ENCODE peak calls at places on chromosomes 2 and 18, in five cellular contexts. Q is Peyer's patch, V is H1, I is tibial nerve, J is K562. P is an unnamed sample.

GRCh38 chr18:35076556-35076955 is 35.3 kb downstream of the MAPRE2 start:
- DNase-seq in I (no peak), V (no peak), J (no peak), Q (no peak), P (no peak)

GRCh38 chr2:33529771-33530481 is 53.5 kb downstream of the RASGRP3 start:
- DNase-seq in I (no peak), Q (no peak), J (peak), V (no peak), P (no peak)

GRCh38 chr2:122988395-122989221 is 1036.5 kb upstream of the CNTNAP5 start:
- DNase-seq in I (no peak), J (no peak), Q (no peak), V (no peak), P (no peak)

GRCh38 chr2:76120176-76120575 is 409.5 kb upstream of the GCFC2 start:
- DNase-seq in I (no peak), J (no peak), V (no peak), Q (no peak), P (no peak)

GRCh38 chr2:201796478-201796865 is 9.9 kb upstream of the CDK15 start:
- DNase-seq in J (no peak), V (no peak), Q (no peak), I (no peak), P (no peak)

GRCh38 chr2:240630771-240631560 is 5.7 kb downstream of the GPR35 start:
- DNase-seq in Q (no peak), J (no peak), V (no peak), I (no peak), P (no peak)

GRCh38 chr2:190655113-190655512 is 6.2 kb downstream of the NAB1 start:
- DNase-seq in Q (no peak), V (no peak), J (no peak), I (no peak), P (peak)

GRCh38 chr2:12816379-12817306 is 99.9 kb downstream of the TRIB2 start:
- DNase-seq in J (no peak), Q (no peak), V (no peak), I (no peak), P (no peak)

GRCh38 chr2:20490300-20491181 is 43.7 kb downstream of the RHOB start:
- DNase-seq in I (no peak), Q (no peak), J (no peak), V (no peak), P (peak)

GRCh38 chr2:226796840-226797288 is 2.8 kb downstream of the IRS1 start:
- DNase-seq in I (no peak), J (no peak), Q (peak), V (no peak), P (peak)

GRCh38 chr2:151156431-151156830 is 105.2 kb downstream of the RBM43 start:
- DNase-seq in Q (no peak), J (no peak), V (no peak), I (no peak), P (no peak)

GRCh38 chr18:61683856-61684255 is 209.0 kb downstream of the RNF152 start:
- DNase-seq in J (no peak), I (no peak), Q (no peak), V (no peak), P (no peak)

GRCh38 chr2:152408260-152408659 is 73.3 kb downstream of the FMNL2 start:
- DNase-seq in V (no peak), J (no peak), Q (no peak), I (no peak), P (no peak)

GRCh38 chr2:152407806-152408205 is 72.8 kb downstream of the FMNL2 start:
- DNase-seq in V (no peak), I (no peak), J (no peak), Q (no peak), P (no peak)

GRCh38 chr2:152406119-152406835 is 71.3 kb downstream of the FMNL2 start:
- DNase-seq in I (no peak), J (no peak), V (no peak), Q (no peak), P (no peak)

GRCh38 chr2:152406836-152407161 is 71.8 kb downstream of the FMNL2 start:
- DNase-seq in I (no peak), V (no peak), J (no peak), Q (no peak), P (no peak)

DNA sequence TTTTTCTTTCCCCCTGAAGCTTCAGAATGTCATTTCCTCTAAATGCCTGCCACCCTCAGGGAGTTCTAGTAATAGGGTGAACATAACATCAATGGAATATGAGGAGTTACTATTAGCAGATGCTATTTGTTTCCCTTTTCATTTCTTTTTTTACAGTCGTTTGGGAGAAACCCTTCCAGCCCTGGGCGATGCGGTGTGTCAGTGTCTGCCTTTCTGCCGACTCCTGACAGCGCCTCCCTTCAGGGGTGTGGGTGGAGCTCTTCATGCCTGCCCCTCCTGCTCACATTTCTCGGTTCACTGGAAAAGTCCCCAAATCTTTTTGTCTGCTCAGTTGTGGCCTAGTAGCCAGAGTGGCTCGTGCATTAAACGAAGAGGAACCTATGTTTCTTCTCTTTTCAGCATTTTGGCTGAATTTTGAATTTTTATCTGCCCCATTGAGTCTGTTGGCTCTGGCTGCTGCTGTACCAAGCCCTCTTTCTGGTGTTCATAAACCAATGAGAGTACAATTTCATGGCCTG is 72.3 kb downstream of the FMNL2 start:
- DNase-seq in J (no peak), I (peak), Q (no peak), V (no peak), P (peak)
- TF ChIP-seq POLR2A in J (no peak), I (no peak), Q (no peak), V (no peak), P (no peak)

GRCh38 chr2:237628482-237629187 is 1.2 kb downstream of the LRRFIP1 start:
- DNase-seq in V (no peak), I (no peak), Q (no peak), J (no peak), P (no peak)

GRCh38 chr2:237625777-237626176 is 1.6 kb upstream of the LRRFIP1 start:
- DNase-seq in V (no peak), J (no peak), Q (no peak), I (no peak), P (no peak)

GRCh38 chr2:237627463-237628321 is at the start of gene LRRFIP1:
- DNase-seq in I (no peak), J (no peak), Q (no peak), V (no peak), P (peak)

GRCh38 chr2:237625216-237625705 is 2.1 kb upstream of the LRRFIP1 start:
- DNase-seq in I (no peak), Q (no peak), V (no peak), J (no peak), P (peak)

DNA sequence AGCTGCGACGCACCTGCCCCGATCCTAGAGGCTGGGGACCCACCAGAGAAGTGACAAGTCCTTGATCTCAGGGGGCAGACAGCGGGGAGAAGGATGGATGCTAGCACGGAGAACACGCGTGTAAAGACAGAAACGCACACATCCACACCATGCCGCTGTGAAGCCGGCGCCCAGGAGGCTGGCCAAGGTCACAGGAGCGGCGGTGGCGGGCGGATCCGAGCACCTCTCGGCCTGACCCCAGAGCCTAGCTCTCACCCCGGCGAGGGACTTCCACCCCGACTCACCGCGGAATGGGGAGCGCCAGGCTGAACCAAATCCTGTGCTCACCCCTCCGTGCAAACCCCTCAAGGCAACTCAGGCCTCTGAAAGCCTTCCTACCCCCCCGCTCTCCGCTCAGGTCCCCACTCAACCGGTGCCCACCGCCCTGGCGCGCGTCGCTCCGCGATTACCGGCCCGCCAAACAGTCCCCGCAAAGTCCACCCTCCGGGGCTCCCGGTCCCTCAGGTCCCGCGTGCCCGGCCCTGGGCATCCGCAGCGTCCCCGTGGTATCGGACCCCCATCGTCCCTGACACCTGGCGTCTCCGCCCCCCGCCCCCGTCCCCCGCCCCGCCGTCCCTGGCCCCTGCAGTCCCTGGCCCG is 455 bp upstream of the LRRFIP1 start:
- DNase-seq in I (no peak), Q (no peak), V (no peak), J (no peak), P (no peak)
- H3K4me3 ChIP-seq in I (peak), Q (peak), V (peak), J (no peak), P (peak)

DNA sequence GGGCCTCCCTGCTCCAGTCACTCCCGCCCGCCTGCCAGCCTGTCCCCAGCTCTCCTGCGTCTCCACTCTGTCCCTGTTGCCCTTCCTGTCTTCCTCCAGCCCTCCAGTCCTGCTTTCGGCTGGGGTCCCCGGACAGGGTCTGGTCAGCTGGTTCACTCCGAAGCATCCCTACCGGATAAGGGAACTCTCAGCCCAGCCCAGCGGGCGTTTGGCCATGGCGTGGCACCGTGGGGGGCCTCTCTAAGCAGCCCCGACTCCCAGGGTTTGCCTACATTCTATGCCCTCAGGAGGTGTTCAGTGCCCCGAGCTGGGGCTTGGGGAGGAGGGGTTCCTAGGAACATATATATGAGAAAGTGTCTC is 183.0 kb upstream of the HAAO start:
- DNase-seq in V (no peak), J (no peak), Q (no peak), I (no peak), P (no peak)
- TF ChIP-seq CTCF in V (no peak), J (no peak), Q (no peak), I (no peak), P (no peak)

DNA sequence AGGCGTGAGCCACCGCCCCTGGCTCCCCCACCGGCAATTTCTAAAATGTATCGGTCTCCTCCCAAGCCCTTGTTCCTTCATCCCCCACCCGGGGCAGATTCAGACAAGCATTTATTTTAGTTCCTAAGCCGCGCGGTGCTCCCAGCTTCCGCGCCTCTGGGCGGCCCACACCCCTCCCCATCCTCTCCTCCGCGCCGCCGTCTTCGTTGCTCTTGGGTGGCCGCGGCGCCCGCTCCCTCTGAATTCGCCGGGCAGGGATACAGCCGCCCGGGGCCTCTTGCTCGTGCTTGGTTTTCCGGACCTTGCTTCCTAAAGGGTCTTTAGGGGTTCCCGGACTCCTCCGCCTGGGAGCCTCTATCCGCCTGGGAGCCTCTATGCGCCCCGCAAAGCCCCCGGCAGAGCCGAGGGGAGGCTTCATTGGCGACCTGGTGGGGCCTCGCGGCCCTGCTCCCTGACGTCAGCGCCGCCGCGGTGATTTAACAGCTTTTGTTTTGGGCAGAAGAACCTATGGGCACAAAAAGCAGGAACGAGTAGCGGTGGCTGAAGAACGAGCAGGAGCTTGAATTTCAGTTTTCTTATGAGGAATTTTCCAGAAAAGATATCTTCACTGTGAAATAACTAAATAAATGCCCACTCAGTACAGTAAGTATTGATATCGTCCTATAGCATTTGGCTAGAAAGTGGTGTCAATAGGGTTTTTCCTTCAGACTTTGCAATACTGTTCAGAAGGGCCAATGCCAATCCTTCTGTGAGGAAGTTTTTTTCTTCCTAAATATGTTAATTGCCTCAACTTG is 37.3 kb downstream of the PRKRA start:
- DNase-seq in I (peak), J (peak), V (peak), Q (peak), P (peak)
- TF ChIP-seq POLR2A in I (peak), J (peak), V (peak), Q (no peak), P (no peak)

GRCh38 chr2:241702155-241702404 is 241 bp downstream of the ING5 start:
- DNase-seq in Q (no peak), I (no peak), V (no peak), J (peak), P (no peak)

GRCh38 chr2:241701405-241702154 is at the start of gene ING5:
- DNase-seq in I (peak), Q (peak), J (peak), V (peak), P (peak)

GRCh38 chr2:241702405-241703127 is 727 bp downstream of the ING5 start:
- DNase-seq in J (peak), V (peak), Q (peak), I (peak), P (peak)

GRCh38 chr2:241701155-241701404 is 759 bp upstream of the ING5 start:
- DNase-seq in Q (no peak), V (no peak), J (no peak), I (no peak), P (no peak)

GRCh38 chr2:241703128-241703604 is 1.3 kb downstream of the ING5 start:
- DNase-seq in I (no peak), Q (no peak), V (no peak), J (no peak), P (no peak)
- H3K4me3 ChIP-seq in I (peak), Q (peak), V (peak), J (peak), P (peak)